ENCODE peak calls at places on chromosomes 1 and 21, in four cellular contexts. N is ovary; H is heart left ventricle; B is activated CD8-positive, alpha-beta T cell treated with anti-CD3 and anti-CD28 coated beads for 36 hours. U is an unnamed sample.

GRCh38 chr1:245888809-245889208 is 618.3 kb downstream of the SMYD3 start:
- DNase-seq in N (no peak), H (no peak), B (peak), U (no peak)

GRCh38 chr1:153553691-153554608 is 4.9 kb upstream of the S100A3 start:
- DNase-seq in N (no peak), H (no peak), B (no peak), U (no peak)

GRCh38 chr1:41795205-41795762 is 123.4 kb downstream of the HIVEP3 start:
- DNase-seq in N (no peak), H (no peak), B (no peak), U (no peak)

GRCh38 chr21:31335957-31336738 is 7.9 kb downstream of the TIAM1 start:
- DNase-seq in N (no peak), H (peak), B (peak), U (no peak)

GRCh38 chr1:20742671-20743070 is 10.2 kb upstream of the SH2D5 start:
- DNase-seq in N (no peak), H (no peak), B (no peak), U (no peak)

GRCh38 chr1:19414490-19414889 is 70.8 kb downstream of the CAPZB start:
- DNase-seq in N (no peak), H (no peak), B (no peak), U (no peak)

GRCh38 chr1:64546018-64546417 is 76.1 kb downstream of the CACHD1 start:
- DNase-seq in N (no peak), H (no peak), B (no peak), U (no peak)

GRCh38 chr1:224880593-224881307 is 48.7 kb upstream of the DNAH14 start:
- DNase-seq in N (no peak), H (no peak), B (no peak), U (no peak)

GRCh38 chr1:93448983-93449805 is 1.3 kb downstream of the FNBP1L start:
- DNase-seq in N (no peak), H (no peak), B (no peak), U (peak)

GRCh38 chr1:12436817-12437599 is 181.0 kb downstream of the DHRS3 start:
- DNase-seq in N (no peak), H (no peak), B (peak), U (no peak)

GRCh38 chr1:71350805-71351204 is 270.0 kb upstream of the ZRANB2 start:
- DNase-seq in N (no peak), H (no peak), B (no peak), U (no peak)

GRCh38 chr1:86774305-86775304 is 70.2 kb downstream of the SH3GLB1 start:
- DNase-seq in N (peak), H (peak), B (peak), U (peak)

GRCh38 chr21:40587786-40588353 is 259.1 kb downstream of the DSCAM start:
- DNase-seq in N (no peak), H (no peak), B (no peak), U (no peak)

GRCh38 chr21:31730687-31731111 is 1.2 kb downstream of the SCAF4 start:
- DNase-seq in N (no peak), H (no peak), B (peak), U (no peak)

GRCh38 chr1:156475568-156476500 is 24.7 kb downstream of the MEF2D start:
- DNase-seq in N (peak), H (peak), B (no peak), U (no peak)

GRCh38 chr1:116724765-116725375 is 29.4 kb upstream of the CD2 start:
- DNase-seq in N (peak), H (peak), B (peak), U (peak)

GRCh38 chr1:17539526-17540254 is at the start of gene ARHGEF10L:
- DNase-seq in N (peak), H (no peak), B (no peak), U (no peak)

GRCh38 chr1:39157304-39157703 is 47.2 kb upstream of the MACF1 start:
- DNase-seq in N (no peak), H (no peak), B (no peak), U (no peak)

GRCh38 chr1:43806183-43806582 is 98.8 kb downstream of the ST3GAL3 start:
- DNase-seq in N (no peak), H (no peak), B (no peak), U (no peak)

GRCh38 chr1:64459743-64460142 is 10.2 kb upstream of the CACHD1 start:
- DNase-seq in N (no peak), H (no peak), B (no peak), U (no peak)

GRCh38 chr1:67213164-67213563 is 46.9 kb downstream of the IL23R start:
- DNase-seq in N (no peak), H (no peak), B (no peak), U (no peak)

GRCh38 chr1:121516279-121516967 is 331.6 kb downstream of the SRGAP2C start:
- DNase-seq in N (no peak), H (peak), B (peak), U (no peak)

GRCh38 chr1:247054992-247055415 is 23.6 kb downstream of the ZNF670 start:
- DNase-seq in N (no peak), H (peak), B (peak), U (no peak)

GRCh38 chr1:106968644-106969043 is 87.8 kb upstream of the PRMT6 start:
- DNase-seq in N (no peak), H (no peak), B (no peak), U (no peak)
- TF ChIP-seq CTCF in N (no peak), H (no peak), B (no peak), U (no peak)

GRCh38 chr1:198829948-198830347 is 191.1 kb downstream of the PTPRC start:
- DNase-seq in N (no peak), H (no peak), B (no peak), U (no peak)

GRCh38 chr1:198830397-198830796 is 191.6 kb downstream of the PTPRC start:
- DNase-seq in N (no peak), H (no peak), B (no peak), U (no peak)

GRCh38 chr1:198823626-198824025 is 184.8 kb downstream of the PTPRC start:
- DNase-seq in N (no peak), H (no peak), B (no peak), U (no peak)

GRCh38 chr1:198829356-198829755 is 190.5 kb downstream of the PTPRC start:
- DNase-seq in N (no peak), H (no peak), B (no peak), U (no peak)

DNA sequence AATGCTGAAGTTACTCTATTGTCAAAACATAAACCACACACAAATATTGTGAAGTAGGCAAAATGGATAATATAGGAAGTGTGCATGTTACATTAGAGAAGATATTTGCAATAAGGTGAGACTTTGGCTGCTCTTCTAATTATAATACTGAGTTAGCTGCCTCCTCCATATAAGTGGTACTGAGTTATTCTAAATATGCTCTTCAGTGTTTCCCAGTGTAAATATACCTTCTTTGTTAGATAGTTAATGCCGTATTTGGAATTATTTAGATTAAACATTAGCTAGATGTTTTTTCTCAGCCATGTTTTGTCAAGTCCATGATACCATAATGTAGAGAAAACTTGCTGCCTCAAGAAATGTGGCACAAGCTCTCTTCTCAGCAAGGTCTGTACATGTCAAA is 186.4 kb downstream of the PTPRC start:
- DNase-seq in N (no peak), H (no peak), B (no peak), U (no peak)
- TF ChIP-seq CTCF in N (no peak), H (no peak), B (no peak), U (no peak)

GRCh38 chr21:29148535-29148934 is 18.1 kb downstream of the MAP3K7CL start:
- DNase-seq in N (no peak), H (no peak), B (peak), U (no peak)
- TF ChIP-seq CTCF in N (no peak), H (no peak), B (no peak), U (no peak)

DNA sequence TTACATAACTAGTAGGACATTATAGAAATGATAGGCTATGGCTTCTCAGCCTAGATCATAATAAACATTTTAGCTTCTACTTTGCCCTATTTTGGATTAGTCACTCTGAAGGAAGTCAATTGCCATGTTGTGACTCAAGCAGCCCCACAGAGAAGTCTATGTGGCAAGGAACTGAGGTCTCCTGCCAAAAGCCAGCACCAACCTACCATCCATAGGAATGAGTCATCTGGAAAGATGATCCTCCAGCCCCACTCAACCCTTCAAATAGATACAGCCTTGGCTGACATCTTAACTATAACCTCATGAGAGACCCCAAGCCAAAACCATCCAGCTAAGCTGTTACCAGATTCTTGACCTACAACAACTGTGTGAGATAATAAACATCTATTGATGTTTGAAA is 76.3 kb upstream of the BEND5 start:
- DNase-seq in N (no peak), H (no peak), B (no peak), U (no peak)
- TF ChIP-seq CTCF in N (no peak), H (no peak), B (no peak), U (no peak)

DNA sequence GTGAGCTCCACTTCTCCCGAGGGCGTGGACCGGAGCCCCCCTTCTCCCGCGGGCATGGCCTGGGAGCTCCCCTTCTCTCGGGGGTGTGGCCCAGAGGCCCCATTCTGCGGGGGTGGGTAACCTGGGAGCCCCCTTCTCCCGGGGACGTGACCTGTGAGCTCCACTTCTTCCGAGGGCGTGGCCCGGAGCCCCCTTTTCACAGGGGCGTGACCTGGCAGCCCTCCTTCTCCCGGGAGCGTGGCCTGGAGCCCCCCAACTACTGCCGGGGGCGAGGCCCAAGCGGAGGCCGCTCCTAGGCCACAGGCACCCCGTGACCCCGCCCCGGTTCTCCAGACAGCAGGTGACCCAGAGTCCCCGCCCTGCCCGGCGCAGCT is 309 bp downstream of the C1orf174 start:
- DNase-seq in N (no peak), H (no peak), B (no peak), U (peak)
- TF ChIP-seq CTCF in N (no peak), H (no peak), B (no peak), U (no peak)

DNA sequence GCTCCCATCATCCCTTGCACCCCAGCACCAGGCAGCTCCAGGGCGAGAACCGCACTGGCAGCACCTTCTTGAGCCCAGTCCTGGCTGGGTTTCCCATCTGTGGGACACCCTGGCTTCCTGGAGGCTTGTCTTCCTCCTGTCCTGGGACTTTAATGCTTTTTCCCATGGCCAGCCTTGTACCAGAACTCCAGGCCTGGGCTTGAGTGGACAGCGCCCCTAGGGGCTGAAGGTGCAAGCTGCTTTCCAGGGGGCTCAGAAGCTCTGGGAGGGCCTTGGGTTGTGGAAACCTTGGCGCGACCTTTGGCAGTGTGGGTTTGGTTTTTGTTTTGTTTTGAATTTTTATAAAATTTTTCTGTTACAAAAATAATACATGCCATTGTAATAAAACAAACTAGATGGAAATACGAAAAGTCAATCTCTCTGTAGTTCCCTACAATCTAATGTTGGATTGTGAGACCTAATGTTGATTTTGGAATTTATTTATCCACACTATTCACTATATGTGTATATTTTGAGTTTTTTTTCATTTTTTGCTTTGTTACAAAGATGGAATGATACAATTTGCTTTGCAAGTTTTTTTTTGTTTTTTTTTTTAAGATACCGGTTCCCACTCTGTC is 33.8 kb upstream of the RPL11 start:
- DNase-seq in N (peak), H (peak), B (peak), U (peak)
- TF ChIP-seq CTCF in N (peak), H (peak), B (peak), U (peak)

GRCh38 chr1:223244366-223245103 is 101.5 kb upstream of the TLR5 start:
- DNase-seq in N (no peak), H (no peak), B (peak), U (no peak)
- TF ChIP-seq CTCF in N (no peak), H (peak), B (peak), U (peak)

DNA sequence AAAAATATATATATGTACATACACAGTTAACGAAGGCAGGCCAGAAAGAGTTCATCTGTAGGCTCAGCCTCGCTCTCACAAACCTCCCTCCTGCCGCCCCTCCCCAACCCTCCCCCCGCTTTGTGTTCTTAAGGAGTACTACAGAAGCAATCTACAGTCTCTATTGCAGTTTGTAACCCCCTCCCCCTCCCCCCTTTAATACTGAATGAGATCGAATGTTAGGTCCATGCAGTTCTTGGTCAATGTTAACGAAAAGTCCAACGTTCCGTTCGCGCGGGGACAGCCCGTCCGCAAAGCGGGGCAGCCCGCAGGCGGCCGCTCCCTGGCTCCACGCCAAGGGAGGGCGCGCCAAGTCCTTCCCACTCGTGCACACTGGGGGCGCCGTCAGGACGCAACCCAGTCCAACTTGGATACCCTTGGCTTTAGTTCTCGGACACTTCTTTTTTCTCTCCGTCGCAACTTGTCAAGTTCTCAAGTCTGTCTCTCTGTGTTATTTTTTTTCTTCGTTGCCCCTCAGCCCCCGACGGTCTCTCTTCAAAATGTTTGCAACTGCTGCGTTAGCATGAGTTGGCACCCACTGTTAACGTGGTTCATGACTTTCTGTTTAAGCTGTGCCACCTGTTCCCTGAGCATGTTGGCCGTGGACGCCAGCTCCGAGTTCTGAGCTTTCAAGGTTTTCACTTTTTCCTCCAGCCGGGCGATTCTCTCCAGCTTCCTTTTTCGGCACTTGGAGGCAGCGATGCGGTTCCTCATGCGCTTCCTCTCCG is 2.1 kb downstream of the JUN start:
- DNase-seq in N (peak), H (peak), B (peak), U (peak)
- TF ChIP-seq CTCF in N (peak), H (peak), B (peak), U (peak)

GRCh38 chr1:228734881-228735801 is at the start of gene RHOU:
- DNase-seq in N (peak), H (peak), B (peak), U (peak)
- TF ChIP-seq CTCF in N (peak), H (peak), B (peak), U (peak)